ENCODE peak calls at places on chromosomes 5 and 9, in four cellular contexts. Q is stimulated activated CD8-positive, alpha-beta memory T cell treated with anti-CD3 and anti-CD28 coated beads, Interleukin-4, amount 100 ng/mL, for 1 hour; X is EL; J is vagina. V is an unnamed sample.
A peak's percentile ranks its signal among the peaks of the same experiment; 100 is the strongest.

GRCh38 chr5:173925449-173926071 is 37.4 kb downstream of the CPEB4 start:
- DNase-seq in Q (no peak), X (peak; percentile 42), J (no peak), V (peak; percentile 46)

GRCh38 chr5:151251001-151251551 is 1.9 kb upstream of the GM2A start:
- DNase-seq in Q (no peak), X (no peak), J (no peak), V (no peak)

GRCh38 chr5:132322266-132322665 is 28.1 kb downstream of the SLC22A4 start:
- DNase-seq in Q (no peak), X (no peak), J (no peak), V (no peak)

GRCh38 chr5:81819556-81820314 is 68.8 kb upstream of the SSBP2 start:
- DNase-seq in Q (no peak), X (peak; percentile 26), J (no peak), V (peak; percentile 48)

GRCh38 chr9:76999261-76999660 is 20.2 kb upstream of the FOXB2 start:
- DNase-seq in Q (no peak), X (no peak), J (peak; percentile 56), V (no peak)

GRCh38 chr5:168434746-168435321 is 51.4 kb upstream of the RARS1 start:
- DNase-seq in Q (no peak), X (peak; percentile 27), J (no peak), V (peak; percentile 37)

GRCh38 chr9:114228034-114228808 is 72.9 kb downstream of the COL27A1 start:
- DNase-seq in Q (no peak), X (no peak), J (no peak), V (no peak)

GRCh38 chr5:157126-157715 is 34.1 kb upstream of the LRRC14B start:
- DNase-seq in Q (no peak), X (no peak), J (peak; percentile 47), V (no peak)

GRCh38 chr9:113566011-113566711 is 102.6 kb downstream of the RGS3 start:
- DNase-seq in Q (no peak), X (no peak), J (no peak), V (no peak)

GRCh38 chr9:34546834-34547827 is 24.3 kb upstream of the ENHO start:
- DNase-seq in Q (peak; percentile 10), X (peak; percentile 73), J (no peak), V (peak; percentile 68)

GRCh38 chr5:134174841-134175839 is 1.6 kb downstream of the SKP1 start:
- DNase-seq in Q (no peak), X (peak; percentile 45), J (no peak), V (peak; percentile 63)

GRCh38 chr5:124738751-124739559 is 7.5 kb downstream of the ZNF608 start:
- DNase-seq in Q (no peak), X (no peak), J (no peak), V (no peak)